ENCODE peak calls at places on chromosome 21, in five cellular contexts. J, O, N, S and W are unnamed samples.
A peak's percentile ranks its signal among the peaks of the same experiment; 100 is the strongest.

GRCh38 chr21:43362928-43363314 is 64.0 kb downstream of the SIK1 start:
- DNase-seq in J (no peak), O (no peak), N (no peak), S (no peak), W (no peak)

GRCh38 chr21:41767606-41768370 is 936 bp upstream of the RIPK4 start:
- DNase-seq in J (peak; percentile 69), O (no peak), N (peak; percentile 75), S (no peak), W (peak; percentile 33)

GRCh38 chr21:45040114-45040715 is 34.2 kb upstream of the ADARB1 start:
- DNase-seq in J (no peak), O (no peak), N (peak; percentile 54), S (no peak), W (peak; percentile 63)

GRCh38 chr21:39097981-39098380 is 85.3 kb downstream of the PSMG1 start:
- DNase-seq in J (no peak), O (no peak), N (no peak), S (no peak), W (no peak)

GRCh38 chr21:46252840-46253239 is 24.3 kb upstream of the LSS start:
- DNase-seq in J (no peak), O (no peak), N (no peak), S (no peak), W (no peak)

GRCh38 chr21:17726047-17726446 is 93.1 kb downstream of the C21orf91 start:
- DNase-seq in J (peak; percentile 6), O (no peak), N (no peak), S (no peak), W (no peak)

GRCh38 chr21:17231771-17232170 is 281.1 kb upstream of the CXADR start:
- DNase-seq in J (no peak), O (no peak), N (no peak), S (no peak), W (no peak)

GRCh38 chr21:37984416-37984815 is 68.2 kb upstream of the KCNJ6 start:
- DNase-seq in J (no peak), O (no peak), N (no peak), S (no peak), W (no peak)

GRCh38 chr21:43858806-43859648 is 6.0 kb upstream of the AGPAT3 start:
- DNase-seq in J (no peak), O (no peak), N (no peak), S (no peak), W (peak; percentile 53)

GRCh38 chr21:42575111-42575510 is 61.5 kb downstream of the SLC37A1 start:
- DNase-seq in J (no peak), O (no peak), N (no peak), S (no peak), W (no peak)